ENCODE peak calls at places on chromosomes 7 and 10, in four cellular contexts. V is OCI-M1, T is lower leg skin, L is nucleus accumbens. Q is an unnamed sample.

GRCh38 chr10:102395677-102396197 is at the start of gene NFKB2:
- DNase-seq in T (no peak), V (no peak), L (no peak), Q (no peak)

GRCh38 chr7:135509839-135510602 is at the start of gene CNOT4:
- DNase-seq in V (peak), L (peak), T (peak), Q (peak)

GRCh38 chr10:63208981-63209380 is 75.9 kb downstream of the NRBF2 start:
- DNase-seq in T (no peak), V (no peak), L (no peak), Q (no peak)

GRCh38 chr7:69804962-69805361 is 206.7 kb downstream of the AUTS2 start:
- DNase-seq in V (no peak), L (no peak), T (no peak), Q (no peak)

GRCh38 chr7:66352071-66352470 is 146.9 kb downstream of the TPST1 start:
- DNase-seq in T (peak), L (no peak), V (peak), Q (no peak)

GRCh38 chr7:152866125-152866524 is 106.6 kb downstream of the ACTR3B start:
- DNase-seq in V (no peak), T (no peak), L (no peak), Q (no peak)

GRCh38 chr10:132681858-132682755 is 103.8 kb downstream of the NKX6-2 start:
- DNase-seq in L (no peak), V (no peak), T (peak), Q (no peak)

GRCh38 chr10:86756511-86757109 is at the start of gene BMPR1A:
- DNase-seq in V (no peak), L (no peak), T (peak), Q (no peak)

GRCh38 chr7:151415375-151416112 is 5.7 kb upstream of the WDR86 start:
- DNase-seq in T (no peak), L (no peak), V (peak), Q (no peak)

GRCh38 chr7:80819503-80819902 is 99.3 kb downstream of the SEMA3C start:
- DNase-seq in V (peak), L (no peak), T (no peak), Q (no peak)

GRCh38 chr7:50696810-50697582 is 85.7 kb downstream of the GRB10 start:
- DNase-seq in L (no peak), V (peak), T (no peak), Q (no peak)

GRCh38 chr10:4546500-4546899 is 279.5 kb upstream of the AKR1E2 start:
- DNase-seq in V (no peak), L (no peak), T (no peak), Q (no peak)

GRCh38 chr7:51150193-51150592 is 166.4 kb downstream of the COBL start:
- DNase-seq in L (no peak), V (no peak), T (no peak), Q (no peak)

GRCh38 chr7:36129048-36129534 is 24.0 kb upstream of the EEPD1 start:
- DNase-seq in T (peak), L (no peak), V (peak), Q (no peak)

GRCh38 chr7:158413962-158414961 is 173.4 kb downstream of the PTPRN2 start:
- DNase-seq in T (peak), V (no peak), L (peak), Q (peak)

GRCh38 chr7:32217841-32218467 is 147.7 kb upstream of the PDE1C start:
- DNase-seq in T (peak), V (no peak), L (peak), Q (peak)

GRCh38 chr7:55120074-55120473 is 101.3 kb downstream of the EGFR start:
- DNase-seq in T (peak), V (no peak), L (no peak), Q (no peak)

GRCh38 chr7:27179030-27179429 is 4.9 kb upstream of the HOXA10 start:
- DNase-seq in V (no peak), L (no peak), T (peak), Q (no peak)

GRCh38 chr10:101848894-101849351 is 5.3 kb upstream of the KCNIP2 start:
- DNase-seq in V (no peak), L (no peak), T (peak), Q (no peak)

GRCh38 chr10:34337917-34338316 is 477.2 kb downstream of the PARD3 start:
- DNase-seq in L (no peak), V (no peak), T (no peak), Q (no peak)

GRCh38 chr7:159136846-159137245 is 7.8 kb downstream of the VIPR2 start:
- DNase-seq in V (no peak), T (peak), L (no peak), Q (no peak)

GRCh38 chr10:15764867-15765454 is 45.2 kb upstream of the ITGA8 start:
- DNase-seq in T (no peak), L (no peak), V (no peak), Q (no peak)

GRCh38 chr7:72546586-72546985 is 134.4 kb upstream of the CALN1 start:
- DNase-seq in V (no peak), L (no peak), T (no peak), Q (no peak)

GRCh38 chr10:111076191-111076681 is 593 bp upstream of the ADRA2A start:
- DNase-seq in V (peak), T (peak), L (peak), Q (peak)

GRCh38 chr10:18195060-18195799 is 55.0 kb downstream of the CACNB2 start:
- DNase-seq in V (no peak), T (no peak), L (peak), Q (peak)

GRCh38 chr10:80187465-80188409 is 17.6 kb downstream of the ANXA11 start:
- DNase-seq in T (no peak), V (peak), L (no peak), Q (no peak)

GRCh38 chr10:101112799-101113594 is 18.1 kb upstream of the TLX1 start:
- DNase-seq in L (no peak), V (no peak), T (no peak), Q (no peak)

GRCh38 chr7:16975712-16976111 is 93.9 kb upstream of the AGR3 start:
- DNase-seq in V (peak), T (no peak), L (no peak), Q (no peak)

GRCh38 chr10:45371555-45371954 is 2.5 kb upstream of the ALOX5 start:
- DNase-seq in L (no peak), T (no peak), V (no peak), Q (no peak)

GRCh38 chr7:99042957-99043356 is 101.0 kb downstream of the SMURF1 start:
- DNase-seq in V (no peak), L (no peak), T (no peak), Q (no peak)

GRCh38 chr10:61166065-61166464 is 222.1 kb upstream of the RHOBTB1 start:
- DNase-seq in V (peak), L (no peak), T (no peak), Q (no peak)

GRCh38 chr10:116984202-116984993 is 20.6 kb downstream of the SHTN1 start:
- DNase-seq in T (no peak), V (peak), L (no peak), Q (no peak)

GRCh38 chr7:77734590-77735421 is 38.5 kb downstream of the RSBN1L start:
- DNase-seq in V (peak), T (no peak), L (no peak), Q (no peak)

GRCh38 chr10:101749033-101749432 is 26.9 kb downstream of the FGF8 start:
- DNase-seq in T (no peak), L (no peak), V (peak), Q (no peak)

GRCh38 chr7:3297105-3297819 is 3.8 kb upstream of the SDK1 start:
- DNase-seq in V (no peak), T (no peak), L (no peak), Q (no peak)

GRCh38 chr7:151384776-151385625 is 24.8 kb downstream of the WDR86 start:
- DNase-seq in T (peak), L (no peak), V (no peak), Q (no peak)

GRCh38 chr7:76232698-76233097 is 31.0 kb downstream of the SRRM3 start:
- DNase-seq in T (no peak), V (no peak), L (no peak), Q (no peak)

GRCh38 chr10:102133373-102134195 is 744 bp downstream of the PPRC1 start:
- DNase-seq in L (peak), T (peak), V (peak), Q (peak)

Q was measured in caudate nucleus.